ENCODE peak calls at places on chromosomes 13 and 19, in eight cellular contexts. One of them, this sample, is unnamed. For H3K4me1, the result is how much of the 10 kb centered on the place peaks cover.

GRCh38 chr19:18046066-18046718 is 38.2 kb downstream of the ARRDC2 start:
- DNase-seq in adrenal gland: peak
- DNase-seq in upper lobe of left lung: no peak
- DNase-seq in cardiac muscle cell: no peak
- DNase-seq in uterus: no peak
- DNase-seq in A549: peak
- DNase-seq in CD8-positive, alpha-beta T cell: no peak
- DNase-seq in Peyer's patch: no peak
- DNase-seq in this sample: peak

GRCh38 chr13:96551540-96551939 is 442.7 kb downstream of the OXGR1 start:
- DNase-seq in adrenal gland: no peak
- DNase-seq in upper lobe of left lung: no peak
- DNase-seq in cardiac muscle cell: no peak
- DNase-seq in uterus: no peak
- DNase-seq in A549: no peak
- DNase-seq in CD8-positive, alpha-beta T cell: no peak
- DNase-seq in Peyer's patch: no peak
- DNase-seq in this sample: no peak

GRCh38 chr19:13812544-13812943 is 17.3 kb downstream of the ZSWIM4 start:
- DNase-seq in adrenal gland: no peak
- DNase-seq in upper lobe of left lung: no peak
- DNase-seq in cardiac muscle cell: no peak
- DNase-seq in uterus: no peak
- DNase-seq in A549: no peak
- DNase-seq in CD8-positive, alpha-beta T cell: no peak
- DNase-seq in Peyer's patch: no peak
- DNase-seq in this sample: no peak

GRCh38 chr19:42563352-42564210 is 31.1 kb downstream of the CEACAM8 start:
- DNase-seq in adrenal gland: peak
- DNase-seq in upper lobe of left lung: no peak
- DNase-seq in cardiac muscle cell: peak
- DNase-seq in uterus: no peak
- DNase-seq in A549: peak
- DNase-seq in CD8-positive, alpha-beta T cell: no peak
- DNase-seq in Peyer's patch: no peak
- DNase-seq in this sample: no peak

GRCh38 chr19:9857920-9858746 is 23.0 kb downstream of the PIN1 start:
- DNase-seq in adrenal gland: no peak
- DNase-seq in upper lobe of left lung: no peak
- DNase-seq in cardiac muscle cell: no peak
- DNase-seq in uterus: no peak
- DNase-seq in A549: no peak
- DNase-seq in CD8-positive, alpha-beta T cell: no peak
- DNase-seq in Peyer's patch: no peak
- DNase-seq in this sample: no peak

GRCh38 chr13:27128825-27129627 is 42.6 kb downstream of the USP12 start:
- DNase-seq in adrenal gland: no peak
- DNase-seq in upper lobe of left lung: no peak
- DNase-seq in cardiac muscle cell: no peak
- DNase-seq in uterus: no peak
- DNase-seq in A549: no peak
- DNase-seq in CD8-positive, alpha-beta T cell: no peak
- DNase-seq in Peyer's patch: no peak
- DNase-seq in this sample: no peak

GRCh38 chr13:111286162-111286561 is 34.3 kb upstream of the TEX29 start:
- DNase-seq in adrenal gland: no peak
- DNase-seq in upper lobe of left lung: no peak
- DNase-seq in cardiac muscle cell: no peak
- DNase-seq in uterus: no peak
- DNase-seq in A549: peak
- DNase-seq in CD8-positive, alpha-beta T cell: no peak
- DNase-seq in Peyer's patch: no peak
- DNase-seq in this sample: no peak

GRCh38 chr19:4638330-4638729 is 986 bp upstream of the TNFAIP8L1 start:
- DNase-seq in adrenal gland: peak
- DNase-seq in upper lobe of left lung: peak
- DNase-seq in cardiac muscle cell: no peak
- DNase-seq in uterus: no peak
- DNase-seq in A549: no peak
- DNase-seq in CD8-positive, alpha-beta T cell: no peak
- DNase-seq in Peyer's patch: no peak
- DNase-seq in this sample: no peak

GRCh38 chr19:31346184-31346583 is 3.1 kb downstream of the TSHZ3 start:
- DNase-seq in adrenal gland: no peak
- DNase-seq in upper lobe of left lung: no peak
- DNase-seq in cardiac muscle cell: no peak
- DNase-seq in uterus: no peak
- DNase-seq in A549: no peak
- DNase-seq in CD8-positive, alpha-beta T cell: no peak
- DNase-seq in Peyer's patch: no peak
- DNase-seq in this sample: no peak

GRCh38 chr19:18290250-18291018 is 9.0 kb upstream of the JUND start:
- DNase-seq in adrenal gland: peak
- DNase-seq in upper lobe of left lung: no peak
- DNase-seq in cardiac muscle cell: no peak
- DNase-seq in uterus: no peak
- DNase-seq in A549: no peak
- DNase-seq in CD8-positive, alpha-beta T cell: peak
- DNase-seq in Peyer's patch: peak
- DNase-seq in this sample: peak

GRCh38 chr13:41075034-41075433 is 13.7 kb downstream of the WBP4 start:
- DNase-seq in adrenal gland: no peak
- DNase-seq in upper lobe of left lung: no peak
- DNase-seq in cardiac muscle cell: peak
- DNase-seq in uterus: no peak
- DNase-seq in A549: peak
- DNase-seq in CD8-positive, alpha-beta T cell: no peak
- DNase-seq in Peyer's patch: peak
- DNase-seq in this sample: no peak

GRCh38 chr19:29785955-29786589 is 25.7 kb upstream of the CCNE1 start:
- DNase-seq in adrenal gland: no peak
- DNase-seq in upper lobe of left lung: no peak
- DNase-seq in cardiac muscle cell: no peak
- DNase-seq in uterus: no peak
- DNase-seq in A549: peak
- DNase-seq in CD8-positive, alpha-beta T cell: no peak
- DNase-seq in Peyer's patch: no peak
- DNase-seq in this sample: no peak

GRCh38 chr13:51804295-51805172 is 571 bp upstream of the DHRS12 start:
- DNase-seq in adrenal gland: peak
- DNase-seq in upper lobe of left lung: no peak
- DNase-seq in cardiac muscle cell: no peak
- DNase-seq in uterus: no peak
- DNase-seq in A549: no peak
- DNase-seq in CD8-positive, alpha-beta T cell: no peak
- DNase-seq in Peyer's patch: peak
- DNase-seq in this sample: no peak

GRCh38 chr19:58311345-58311744 is 6.2 kb downstream of the ERVK3-1 start:
- DNase-seq in adrenal gland: no peak
- DNase-seq in upper lobe of left lung: no peak
- DNase-seq in cardiac muscle cell: no peak
- DNase-seq in uterus: no peak
- DNase-seq in A549: no peak
- DNase-seq in CD8-positive, alpha-beta T cell: no peak
- DNase-seq in Peyer's patch: no peak
- DNase-seq in this sample: no peak

GRCh38 chr19:290539-291521 is at the start of gene PLPP2:
- DNase-seq in adrenal gland: no peak
- DNase-seq in upper lobe of left lung: peak
- DNase-seq in cardiac muscle cell: no peak
- DNase-seq in uterus: peak
- DNase-seq in A549: peak
- DNase-seq in CD8-positive, alpha-beta T cell: no peak
- DNase-seq in Peyer's patch: no peak
- DNase-seq in this sample: peak

GRCh38 chr13:98530236-98530635 is 46.7 kb downstream of the STK24 start:
- DNase-seq in adrenal gland: no peak
- DNase-seq in upper lobe of left lung: no peak
- DNase-seq in cardiac muscle cell: no peak
- DNase-seq in uterus: no peak
- DNase-seq in A549: no peak
- DNase-seq in CD8-positive, alpha-beta T cell: no peak
- DNase-seq in Peyer's patch: no peak
- DNase-seq in this sample: no peak
- H3K4me1 ChIP-seq in adrenal gland: under half
- H3K4me1 ChIP-seq in upper lobe of left lung: under half
- H3K4me1 ChIP-seq in cardiac muscle cell: under half
- H3K4me1 ChIP-seq in uterus: under half
- H3K4me1 ChIP-seq in A549: under half
- H3K4me1 ChIP-seq in CD8-positive, alpha-beta T cell: half or more
- H3K4me1 ChIP-seq in Peyer's patch: under half
- H3K4me1 ChIP-seq in this sample: under half

GRCh38 chr13:113758651-113759524 is at the start of gene TMEM255B:
- DNase-seq in adrenal gland: peak
- DNase-seq in upper lobe of left lung: peak
- DNase-seq in cardiac muscle cell: peak
- DNase-seq in uterus: peak
- DNase-seq in A549: peak
- DNase-seq in CD8-positive, alpha-beta T cell: peak
- DNase-seq in Peyer's patch: peak
- DNase-seq in this sample: peak
- H3K27ac ChIP-seq in adrenal gland: peak
- H3K27ac ChIP-seq in upper lobe of left lung: peak
- H3K27ac ChIP-seq in cardiac muscle cell: no peak
- H3K27ac ChIP-seq in uterus: peak
- H3K27ac ChIP-seq in A549: peak
- H3K27ac ChIP-seq in CD8-positive, alpha-beta T cell: no peak
- H3K27ac ChIP-seq in Peyer's patch: peak
- H3K27ac ChIP-seq in this sample: no peak

GRCh38 chr19:41422955-41423354 is 4.2 kb downstream of the B3GNT8 start:
- DNase-seq in adrenal gland: no peak
- DNase-seq in upper lobe of left lung: peak
- DNase-seq in cardiac muscle cell: no peak
- DNase-seq in uterus: no peak
- DNase-seq in A549: no peak
- DNase-seq in CD8-positive, alpha-beta T cell: no peak
- DNase-seq in Peyer's patch: no peak
- DNase-seq in this sample: no peak

GRCh38 chr19:41425174-41426115 is 1.7 kb downstream of the B3GNT8 start:
- DNase-seq in adrenal gland: no peak
- DNase-seq in upper lobe of left lung: peak
- DNase-seq in cardiac muscle cell: no peak
- DNase-seq in uterus: no peak
- DNase-seq in A549: no peak
- DNase-seq in CD8-positive, alpha-beta T cell: no peak
- DNase-seq in Peyer's patch: no peak
- DNase-seq in this sample: no peak

GRCh38 chr19:41426116-41426841 is 895 bp downstream of the B3GNT8 start:
- DNase-seq in adrenal gland: no peak
- DNase-seq in upper lobe of left lung: peak
- DNase-seq in cardiac muscle cell: peak
- DNase-seq in uterus: no peak
- DNase-seq in A549: no peak
- DNase-seq in CD8-positive, alpha-beta T cell: no peak
- DNase-seq in Peyer's patch: no peak
- DNase-seq in this sample: no peak

GRCh38 chr19:41422456-41422855 is 4.7 kb downstream of the B3GNT8 start:
- DNase-seq in adrenal gland: no peak
- DNase-seq in upper lobe of left lung: no peak
- DNase-seq in cardiac muscle cell: no peak
- DNase-seq in uterus: no peak
- DNase-seq in A549: no peak
- DNase-seq in CD8-positive, alpha-beta T cell: no peak
- DNase-seq in Peyer's patch: no peak
- DNase-seq in this sample: no peak

DNA sequence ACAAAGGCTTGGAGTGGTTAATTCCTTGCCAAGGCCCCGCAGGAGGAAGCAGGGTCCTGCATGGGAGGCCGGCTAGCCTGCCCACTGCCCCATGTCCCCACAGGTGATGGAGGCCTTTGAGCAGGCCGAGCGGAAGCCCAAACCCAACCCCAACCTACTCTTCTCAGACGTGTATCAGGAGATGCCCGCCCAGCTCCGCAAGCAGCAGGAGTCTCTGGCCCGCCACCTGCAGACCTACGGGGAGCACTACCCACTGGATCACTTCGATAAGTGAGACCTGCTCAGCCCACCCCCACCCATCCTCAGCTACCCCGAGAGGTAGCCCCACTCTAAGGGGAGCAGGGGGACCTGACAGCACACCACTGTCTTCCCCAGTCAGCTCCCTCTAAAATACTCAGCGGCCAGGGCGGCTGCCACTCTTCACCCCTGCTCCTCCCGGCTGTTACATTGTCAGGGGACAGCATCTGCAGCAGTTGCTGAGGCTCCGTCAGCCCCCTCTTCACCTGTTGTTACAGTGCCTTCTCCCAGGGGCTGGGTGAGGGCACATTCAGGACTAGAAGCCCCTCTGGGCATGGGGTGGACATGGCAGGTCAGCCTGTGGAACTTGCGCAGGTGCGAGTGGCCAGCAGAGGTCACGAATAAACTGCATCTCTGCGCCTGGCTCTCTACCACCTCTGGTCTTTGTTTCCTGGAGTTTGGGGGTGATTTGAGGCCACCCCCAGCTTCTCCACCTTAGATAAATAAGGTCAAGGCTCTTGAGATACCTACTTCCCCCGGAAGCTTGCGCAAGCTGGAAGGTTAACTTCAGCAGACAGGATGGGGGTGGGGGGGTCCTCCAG is 2.6 kb downstream of the B3GNT8 start:
- DNase-seq in adrenal gland: no peak
- DNase-seq in upper lobe of left lung: no peak
- DNase-seq in cardiac muscle cell: no peak
- DNase-seq in uterus: no peak
- DNase-seq in A549: no peak
- DNase-seq in CD8-positive, alpha-beta T cell: no peak
- DNase-seq in Peyer's patch: no peak
- DNase-seq in this sample: no peak
- H3K4me3 ChIP-seq in adrenal gland: no peak
- H3K4me3 ChIP-seq in upper lobe of left lung: no peak
- H3K4me3 ChIP-seq in cardiac muscle cell: no peak
- H3K4me3 ChIP-seq in uterus: no peak
- H3K4me3 ChIP-seq in A549: no peak
- H3K4me3 ChIP-seq in CD8-positive, alpha-beta T cell: no peak
- H3K4me3 ChIP-seq in Peyer's patch: peak
- H3K4me3 ChIP-seq in this sample: no peak

GRCh38 chr19:34757441-34757840 is 15.6 kb downstream of the ZNF599 start:
- DNase-seq in adrenal gland: no peak
- DNase-seq in upper lobe of left lung: no peak
- DNase-seq in cardiac muscle cell: no peak
- DNase-seq in uterus: no peak
- DNase-seq in A549: no peak
- DNase-seq in CD8-positive, alpha-beta T cell: no peak
- DNase-seq in Peyer's patch: no peak
- DNase-seq in this sample: no peak

DNA sequence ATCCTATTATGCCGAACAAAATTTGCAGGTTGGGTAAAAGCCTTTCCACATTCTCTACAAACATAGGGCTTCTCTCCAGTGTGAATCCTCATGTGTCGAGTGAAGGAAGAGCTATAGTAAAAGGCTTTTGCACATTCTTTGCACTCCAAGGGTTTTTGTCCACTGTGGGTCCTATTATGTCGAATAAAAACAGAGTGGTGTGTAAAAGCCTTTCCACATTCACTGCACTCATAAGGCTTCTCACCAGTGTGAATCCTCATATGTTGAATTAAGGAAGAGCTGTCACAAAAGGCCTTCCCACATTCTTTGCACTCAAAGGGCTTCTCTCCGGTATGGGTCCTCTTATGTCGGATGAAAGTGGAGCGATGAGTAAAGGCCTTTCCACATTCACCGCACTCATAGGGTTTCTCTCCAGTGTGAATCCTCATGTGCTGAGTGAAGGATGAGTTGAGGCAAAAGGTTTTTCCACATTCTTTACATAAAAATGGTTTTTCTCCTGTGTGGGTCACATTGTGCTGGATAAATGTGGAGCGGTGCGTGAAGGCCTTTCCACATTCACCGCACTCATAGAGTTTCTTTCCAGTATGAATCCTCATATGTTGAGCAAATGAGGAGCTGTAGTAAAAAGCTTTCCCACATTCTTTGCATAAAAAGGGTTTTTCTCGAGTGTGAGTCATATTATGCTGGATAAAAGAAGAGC is 13.6 kb downstream of the ZNF599 start:
- DNase-seq in adrenal gland: no peak
- DNase-seq in upper lobe of left lung: no peak
- DNase-seq in cardiac muscle cell: no peak
- DNase-seq in uterus: no peak
- DNase-seq in A549: no peak
- DNase-seq in CD8-positive, alpha-beta T cell: no peak
- DNase-seq in Peyer's patch: no peak
- DNase-seq in this sample: no peak
- H3K4me1 ChIP-seq in adrenal gland: under half
- H3K4me1 ChIP-seq in upper lobe of left lung: under half
- H3K4me1 ChIP-seq in cardiac muscle cell: under half
- H3K4me1 ChIP-seq in uterus: under half
- H3K4me1 ChIP-seq in A549: under half
- H3K4me1 ChIP-seq in CD8-positive, alpha-beta T cell: under half
- H3K4me1 ChIP-seq in Peyer's patch: under half
- H3K4me1 ChIP-seq in this sample: under half